ENCODE peak calls at places on chromosome 13, in five cellular contexts. E is IMR-90, C is GM12878, V is K562, Y is SK-N-SH. U is an unnamed sample.

GRCh38 chr13:67228909-67229308 is 1.2 kb downstream of the PCDH9 start:
- DNase-seq in E (peak), C (no peak), V (no peak), Y (no peak), U (no peak)

GRCh38 chr13:24694907-24695306 is 14.7 kb downstream of the ATP12A start:
- DNase-seq in E (no peak), C (no peak), V (no peak), Y (no peak), U (no peak)

GRCh38 chr13:23825179-23825578 is 64.0 kb downstream of the MIPEP start:
- DNase-seq in E (no peak), C (no peak), V (no peak), Y (no peak), U (no peak)

GRCh38 chr13:80612804-80613203 is 271.9 kb upstream of the SPRY2 start:
- DNase-seq in E (no peak), C (no peak), V (no peak), Y (no peak), U (no peak)

GRCh38 chr13:97142452-97142851 is 79.7 kb upstream of the MBNL2 start:
- DNase-seq in E (no peak), C (no peak), V (peak), Y (no peak), U (peak)

GRCh38 chr13:40440990-40441820 is 225.2 kb downstream of the FOXO1 start:
- DNase-seq in E (no peak), C (no peak), V (no peak), Y (peak), U (no peak)

GRCh38 chr13:34320084-34320483 is 502.1 kb downstream of the RFC3 start:
- DNase-seq in E (no peak), C (no peak), V (no peak), Y (no peak), U (no peak)

GRCh38 chr13:41780736-41781708 is 179.9 kb downstream of the VWA8 start:
- DNase-seq in E (peak), C (no peak), V (no peak), Y (no peak), U (no peak)

GRCh38 chr13:113083402-113084061 is 22.1 kb upstream of the F7 start:
- DNase-seq in E (peak), C (no peak), V (no peak), Y (no peak), U (peak)

GRCh38 chr13:59099182-59099950 is 1064.4 kb downstream of the DIAPH3 start:
- DNase-seq in E (peak), C (no peak), V (no peak), Y (no peak), U (no peak)

GRCh38 chr13:105979586-105979985 is 555.9 kb downstream of the EFNB2 start:
- DNase-seq in E (no peak), C (no peak), V (no peak), Y (no peak), U (no peak)

GRCh38 chr13:114152285-114152645 is 19.8 kb upstream of the RASA3 start:
- DNase-seq in E (no peak), C (no peak), V (no peak), Y (no peak), U (no peak)

GRCh38 chr13:101242720-101243119 is 173.6 kb downstream of the NALCN start:
- DNase-seq in E (peak), C (no peak), V (no peak), Y (no peak), U (no peak)

GRCh38 chr13:79853258-79853657 is 372.3 kb downstream of the NDFIP2 start:
- DNase-seq in E (no peak), C (no peak), V (no peak), Y (no peak), U (no peak)

GRCh38 chr13:69595181-69595580 is 512.4 kb upstream of the ATXN8OS start:
- DNase-seq in E (no peak), C (no peak), V (no peak), Y (no peak), U (no peak)

GRCh38 chr13:80083516-80084085 is 257.3 kb downstream of the SPRY2 start:
- DNase-seq in E (peak), C (no peak), V (no peak), Y (no peak), U (no peak)

GRCh38 chr13:101795025-101795424 is 342.6 kb downstream of the ITGBL1 start:
- DNase-seq in E (no peak), C (no peak), V (no peak), Y (no peak), U (no peak)

GRCh38 chr13:111900390-111901180 is 166.4 kb upstream of the SOX1 start:
- DNase-seq in E (no peak), C (no peak), V (no peak), Y (no peak), U (no peak)

GRCh38 chr13:33543089-33543459 is 257.5 kb upstream of the STARD13 start:
- DNase-seq in E (no peak), C (no peak), V (no peak), Y (no peak), U (no peak)

GRCh38 chr13:39900106-39900750 is 244.8 kb downstream of the COG6 start:
- DNase-seq in E (peak), C (no peak), V (no peak), Y (no peak), U (no peak)

GRCh38 chr13:27041341-27041740 is 130.3 kb downstream of the USP12 start:
- DNase-seq in E (no peak), C (no peak), V (no peak), Y (no peak), U (no peak)

GRCh38 chr13:114130708-114131580 is 1.5 kb downstream of the RASA3 start:
- DNase-seq in E (peak), C (no peak), V (peak), Y (peak), U (peak)

GRCh38 chr13:44437356-44438233 is 64.0 kb downstream of the SERP2 start:
- DNase-seq in E (peak), C (no peak), V (no peak), Y (no peak), U (no peak)

GRCh38 chr13:97566907-97567306 is 132.9 kb downstream of the RAP2A start:
- DNase-seq in E (no peak), C (no peak), V (no peak), Y (no peak), U (no peak)

GRCh38 chr13:96072392-96072791 is 17.5 kb upstream of the HS6ST3 start:
- DNase-seq in E (no peak), C (no peak), V (no peak), Y (no peak), U (no peak)

GRCh38 chr13:31835932-31836331 is 96.6 kb downstream of the RXFP2 start:
- DNase-seq in E (peak), C (no peak), V (no peak), Y (no peak), U (no peak)

GRCh38 chr13:113357529-113357928 is 6.4 kb downstream of the GRTP1 start:
- DNase-seq in E (peak), C (no peak), V (no peak), Y (no peak), U (no peak)

GRCh38 chr13:109389456-109389855 is 396.9 kb downstream of the IRS2 start:
- DNase-seq in E (peak), C (no peak), V (no peak), Y (no peak), U (no peak)

DNA sequence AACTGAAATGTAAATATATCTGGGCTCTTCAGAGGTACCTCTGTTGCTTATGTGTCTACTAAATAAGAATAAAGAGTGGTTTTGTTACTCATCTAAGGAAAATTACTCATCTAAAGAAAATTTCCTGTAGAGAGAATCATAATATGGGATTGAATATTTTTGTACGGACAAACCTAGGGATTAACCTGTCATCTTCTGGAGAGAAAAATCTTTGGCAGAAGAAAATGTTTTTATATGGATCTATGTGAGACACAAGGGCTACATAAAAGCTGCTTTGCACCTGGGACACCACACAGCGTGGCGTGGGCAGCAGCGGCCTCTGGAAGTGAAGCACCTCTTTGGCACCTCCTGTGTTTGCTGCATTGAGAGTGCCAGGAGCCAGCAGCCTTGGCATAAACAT is 242.9 kb upstream of the DACH1 start:
- DNase-seq in E (no peak), C (no peak), V (no peak), Y (no peak), U (no peak)
- TF ChIP-seq RCOR1 in E (no peak), C (no peak), V (no peak), Y (no peak), U (no peak)

GRCh38 chr13:21012211-21012610 is 49.2 kb downstream of the LATS2 start:
- DNase-seq in E (peak), C (no peak), V (no peak), Y (no peak), U (no peak)

GRCh38 chr13:21013682-21014038 is 47.7 kb downstream of the LATS2 start:
- DNase-seq in E (no peak), C (no peak), V (no peak), Y (no peak), U (no peak)

GRCh38 chr13:21010621-21011020 is 50.8 kb downstream of the LATS2 start:
- DNase-seq in E (peak), C (no peak), V (peak), Y (no peak), U (no peak)

GRCh38 chr13:21012841-21013681 is 48.3 kb downstream of the LATS2 start:
- DNase-seq in E (no peak), C (no peak), V (no peak), Y (no peak), U (no peak)

DNA sequence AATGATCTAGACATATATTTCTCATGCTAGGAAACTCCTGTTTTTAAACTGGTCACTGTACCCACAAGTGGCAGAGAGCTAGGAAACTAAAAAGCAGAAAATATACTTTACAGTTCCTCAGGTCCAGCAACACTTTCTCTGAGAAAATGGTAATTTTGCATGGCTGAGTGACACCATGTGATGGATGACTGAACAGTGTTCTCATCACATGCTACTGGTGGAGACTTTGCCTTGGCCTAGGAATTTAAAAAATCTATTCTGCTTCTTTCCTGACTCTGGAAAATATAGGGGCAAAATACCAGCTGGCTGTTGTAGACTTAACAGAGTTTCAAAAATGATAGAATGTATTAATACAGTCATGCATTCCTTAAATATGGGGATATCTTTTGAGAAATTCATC is 50.0 kb downstream of the LATS2 start:
- DNase-seq in E (no peak), C (no peak), V (no peak), Y (no peak), U (no peak)
- TF ChIP-seq RCOR1 in E (no peak), C (no peak), V (no peak), Y (no peak), U (no peak)

GRCh38 chr13:21164631-21165030 is 11.7 kb downstream of the SKA3 start:
- DNase-seq in E (peak), C (no peak), V (no peak), Y (no peak), U (no peak)
- TF ChIP-seq RCOR1 in E (no peak), C (no peak), V (no peak), Y (no peak), U (no peak)

GRCh38 chr13:78121001-78121400 is 202.4 kb upstream of the EDNRB start:
- DNase-seq in E (no peak), C (no peak), V (no peak), Y (no peak), U (no peak)

GRCh38 chr13:78121459-78122348 is 203.1 kb upstream of the EDNRB start:
- DNase-seq in E (peak), C (peak), V (peak), Y (peak), U (peak)
- TF ChIP-seq RCOR1 in E (no peak), C (no peak), V (no peak), Y (no peak), U (no peak)

GRCh38 chr13:104953588-104953987 is 1581.9 kb downstream of the EFNB2 start:
- DNase-seq in E (no peak), C (no peak), V (no peak), Y (peak), U (no peak)
- TF ChIP-seq RCOR1 in E (no peak), C (no peak), V (no peak), Y (no peak), U (no peak)

GRCh38 chr13:25778808-25779207 is 273.0 kb downstream of the SHISA2 start:
- DNase-seq in E (no peak), C (no peak), V (no peak), Y (no peak), U (no peak)
- TF ChIP-seq RCOR1 in E (no peak), C (no peak), V (no peak), Y (no peak), U (no peak)

GRCh38 chr13:35714096-35714495 is 237.6 kb upstream of the MAB21L1 start:
- DNase-seq in E (no peak), C (no peak), V (no peak), Y (peak), U (no peak)
- TF ChIP-seq RCOR1 in E (no peak), C (no peak), V (no peak), Y (no peak), U (no peak)

GRCh38 chr13:28479005-28479404 is 15.9 kb downstream of the FLT1 start:
- DNase-seq in E (no peak), C (no peak), V (no peak), Y (no peak), U (no peak)

GRCh38 chr13:28477709-28477973 is 17.3 kb downstream of the FLT1 start:
- DNase-seq in E (no peak), C (no peak), V (no peak), Y (no peak), U (no peak)

GRCh38 chr13:28475916-28476725 is 18.8 kb downstream of the FLT1 start:
- DNase-seq in E (peak), C (no peak), V (no peak), Y (no peak), U (no peak)

GRCh38 chr13:28478127-28478526 is 16.8 kb downstream of the FLT1 start:
- DNase-seq in E (peak), C (no peak), V (no peak), Y (no peak), U (no peak)

GRCh38 chr13:28476919-28477708 is 17.8 kb downstream of the FLT1 start:
- DNase-seq in E (no peak), C (no peak), V (no peak), Y (no peak), U (no peak)
- TF ChIP-seq RCOR1 in E (no peak), C (no peak), V (no peak), Y (no peak), U (no peak)

U was measured in A549.